ENCODE peak calls at places on chromosomes 6 and 20, in four cellular contexts. C is HepG2, Y is K562, U is A549. G is an unnamed sample.

GRCh38 chr20:17680128-17680835 is 1.8 kb downstream of the RRBP1 start:
- DNase-seq in Y (peak; percentile 10), U (peak; percentile 75), C (peak; percentile 80), G (no peak)

GRCh38 chr20:4569092-4569491 is 152.6 kb upstream of the PRND start:
- DNase-seq in U (peak; percentile 40), Y (no peak), C (no peak), G (no peak)

GRCh38 chr6:156718647-156719394 is 58.4 kb upstream of the ARID1B start:
- DNase-seq in U (peak; percentile 88), Y (peak; percentile 74), C (peak; percentile 26), G (no peak)

GRCh38 chr6:79070206-79070825 is 7.7 kb downstream of the PHIP start:
- DNase-seq in U (no peak), Y (no peak), C (no peak), G (no peak)

GRCh38 chr6:155880905-155881304 is 425.3 kb upstream of the NOX3 start:
- DNase-seq in Y (no peak), U (no peak), C (no peak), G (no peak)

GRCh38 chr20:53227523-53227922 is 255.4 kb downstream of the TSHZ2 start:
- DNase-seq in Y (no peak), C (no peak), U (no peak), G (no peak)

GRCh38 chr20:701401-702129 is 26.0 kb upstream of the SCRT2 start:
- DNase-seq in U (no peak), C (no peak), Y (no peak), G (no peak)

GRCh38 chr6:2378891-2379652 is 133.7 kb upstream of the GMDS start:
- DNase-seq in Y (no peak), C (no peak), U (peak; percentile 23), G (no peak)

GRCh38 chr6:107491059-107491609 is 1.2 kb downstream of the SOBP start:
- DNase-seq in U (peak; percentile 3), Y (no peak), C (peak; percentile 27), G (no peak)

GRCh38 chr6:11718031-11718430 is 60.6 kb downstream of the ADTRP start:
- DNase-seq in U (no peak), C (no peak), Y (no peak), G (no peak)

GRCh38 chr6:16762547-16763477 is 1.6 kb upstream of the ATXN1 start:
- DNase-seq in C (peak; percentile 82), Y (peak; percentile 67), U (peak; percentile 70), G (no peak)

GRCh38 chr6:139367810-139368321 is 6.6 kb downstream of the CITED2 start:
- DNase-seq in U (no peak), Y (peak; percentile 42), C (no peak), G (no peak)

GRCh38 chr6:3259491-3259958 is 778 bp downstream of the PSMG4 start:
- DNase-seq in C (peak; percentile 36), Y (no peak), U (peak; percentile 40), G (no peak)

DNA sequence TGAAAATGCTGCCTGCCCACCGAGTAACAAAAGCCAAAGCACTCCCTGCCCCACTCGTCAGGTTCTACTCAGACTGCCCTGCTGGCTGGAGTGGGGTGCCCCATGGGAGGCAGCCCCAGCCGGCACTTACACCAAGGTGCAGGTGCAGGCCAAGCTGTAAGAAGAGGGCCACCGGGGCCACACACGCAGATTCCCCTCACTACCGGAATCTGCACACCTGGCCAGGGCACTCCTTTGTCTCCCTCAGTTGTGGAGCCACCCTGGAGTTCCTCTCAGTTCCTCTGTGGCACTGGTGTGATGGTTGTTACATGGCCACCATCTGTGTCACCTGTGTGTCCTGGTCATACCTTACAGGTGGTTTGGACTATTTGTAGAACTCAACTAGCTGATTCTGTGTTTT is 112.4 kb downstream of the FOXO3 start:
- DNase-seq in Y (no peak), U (no peak), C (no peak), G (no peak)
- H3K27ac ChIP-seq in Y (no peak overlapping the region), U (no peak overlapping the region), C (no peak overlapping the region), G (no peak overlapping the region)

GRCh38 chr6:125020385-125020784 is 58.1 kb downstream of the RNF217 start:
- DNase-seq in Y (peak; percentile 18), C (no peak), U (no peak), G (no peak)
- TF ChIP-seq HDAC2 in Y (no peak), C (no peak), U (no peak), G (no peak)

DNA sequence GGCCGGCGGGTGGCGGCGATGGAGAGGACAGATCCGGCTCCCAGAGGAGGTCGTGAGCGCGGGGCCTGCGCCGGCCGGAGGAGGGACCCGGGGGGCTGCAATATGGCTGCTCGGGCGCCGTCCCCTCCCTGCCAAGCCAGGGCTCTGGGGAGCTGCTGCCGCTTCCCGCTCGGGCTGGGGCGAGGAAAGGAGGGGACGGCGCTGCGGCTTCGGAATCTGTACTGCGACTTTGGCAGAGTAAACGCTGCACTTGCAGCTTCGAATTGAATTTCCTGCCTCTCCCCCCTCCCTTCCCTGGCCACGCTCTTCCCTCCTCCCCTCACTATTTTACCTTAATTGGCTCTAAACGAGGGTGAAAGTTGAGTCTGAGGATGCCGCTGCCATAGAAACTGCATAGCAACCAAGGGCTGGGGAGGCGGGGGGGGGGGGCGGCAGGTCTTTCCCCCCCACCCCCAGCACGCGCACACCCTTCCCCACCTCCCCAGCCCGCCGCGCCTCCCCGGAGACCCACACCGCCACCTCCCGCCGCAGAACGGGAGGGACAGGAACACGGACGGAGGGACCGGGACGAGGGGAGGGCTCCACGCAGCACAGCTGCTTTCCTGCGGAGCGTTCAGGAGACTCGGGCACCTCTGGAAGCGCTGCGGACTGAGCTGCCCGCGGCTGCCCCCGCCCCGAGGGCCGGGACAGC is 93.9 kb downstream of the RNASET2 start:
- DNase-seq in Y (no peak), C (no peak), U (no peak), G (no peak)
- TF ChIP-seq BHLHE40 in Y (no peak), C (no peak), U (no peak), G (no peak)

DNA sequence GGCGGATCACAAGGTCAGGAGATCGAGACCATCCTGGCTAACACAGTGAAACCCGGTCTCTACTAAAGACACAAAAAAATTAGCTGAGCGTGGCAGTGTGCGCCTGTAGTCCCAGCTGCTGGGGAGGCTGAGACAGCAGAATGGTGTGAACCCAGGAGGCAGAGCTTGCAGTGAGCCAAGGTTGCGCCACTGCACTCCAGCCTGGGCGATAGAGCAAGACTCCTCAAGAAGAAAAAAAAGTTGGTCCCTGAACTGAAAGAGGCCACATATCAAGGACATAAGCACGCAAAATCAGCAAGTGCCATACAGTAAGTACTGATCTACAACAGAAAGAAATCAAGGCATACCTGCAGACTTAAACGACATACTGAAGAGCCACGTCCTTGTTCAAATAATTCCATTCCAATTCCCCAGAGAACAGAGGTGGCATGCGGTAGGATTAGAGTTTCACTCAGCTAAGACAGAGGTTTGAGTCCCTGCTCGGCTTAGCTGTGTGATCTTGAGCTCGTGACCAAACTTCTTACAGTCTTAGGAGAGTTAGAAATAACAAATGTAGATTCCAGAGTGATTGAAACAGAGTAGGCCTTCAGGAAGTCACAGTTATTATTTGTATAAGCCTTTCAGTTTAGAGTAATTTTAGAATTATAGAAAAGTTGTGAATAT is 29.2 kb downstream of the B4GALT5 start:
- DNase-seq in Y (no peak), U (no peak), C (no peak), G (no peak)
- H3K27ac ChIP-seq in Y (peak overlapping the region; percentile 44), U (peak overlapping the region; percentile 98), C (peak overlapping the region; percentile 17), G (peak overlapping the region; percentile 27)

DNA sequence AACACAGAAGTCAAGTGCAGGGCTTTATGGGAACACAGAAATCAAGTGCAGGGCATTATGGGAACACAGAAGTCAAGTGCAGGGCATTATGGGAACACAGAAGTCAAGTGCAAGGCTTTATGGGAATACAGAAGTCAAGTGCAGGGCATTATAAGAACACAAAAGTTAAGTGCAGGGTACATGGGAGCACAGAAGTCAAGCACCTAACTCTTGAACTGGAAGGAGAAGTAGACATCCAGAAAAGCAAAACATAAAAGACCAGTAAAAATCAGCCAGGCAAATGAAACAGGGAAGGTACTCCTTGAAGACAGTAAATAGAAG is 53.0 kb downstream of the GFOD1 start:
- DNase-seq in U (no peak), Y (no peak), C (no peak), G (no peak)
- TF ChIP-seq HDAC2 in U (no peak), Y (no peak), C (no peak), G (no peak)

G was measured in GM12878.